ENCODE peak calls at places on chromosomes 16 and 17, in seven cellular contexts. One of them, this sample, is unnamed.

GRCh38 chr16:54177052-54177856 is 109.3 kb downstream of the IRX3 start:
- DNase-seq in coronary artery: no peak
- DNase-seq in PC-3: no peak
- DNase-seq in mammary epithelial cell: no peak
- DNase-seq in cardiac muscle cell: no peak
- DNase-seq in left ventricle myocardium inferior: no peak
- DNase-seq in GM23338: no peak
- DNase-seq in this sample: no peak

GRCh38 chr17:50785942-50786570 is 18.7 kb upstream of the ANKRD40CL start:
- DNase-seq in PC-3: no peak
- DNase-seq in mammary epithelial cell: peak
- DNase-seq in coronary artery: no peak
- DNase-seq in GM23338: no peak
- DNase-seq in left ventricle myocardium inferior: no peak
- DNase-seq in cardiac muscle cell: peak
- DNase-seq in this sample: no peak

GRCh38 chr17:4365628-4366311 is 705 bp downstream of the UBE2G1 start:
- DNase-seq in cardiac muscle cell: peak
- DNase-seq in left ventricle myocardium inferior: peak
- DNase-seq in GM23338: peak
- DNase-seq in coronary artery: no peak
- DNase-seq in mammary epithelial cell: no peak
- DNase-seq in PC-3: no peak
- DNase-seq in this sample: no peak

GRCh38 chr17:82263641-82264040 is 9.9 kb downstream of the CSNK1D start:
- DNase-seq in mammary epithelial cell: no peak
- DNase-seq in coronary artery: no peak
- DNase-seq in left ventricle myocardium inferior: no peak
- DNase-seq in GM23338: no peak
- DNase-seq in cardiac muscle cell: no peak
- DNase-seq in PC-3: no peak
- DNase-seq in this sample: no peak

GRCh38 chr17:75824591-75825518 is 19.3 kb downstream of the UNC13D start:
- DNase-seq in coronary artery: no peak
- DNase-seq in PC-3: no peak
- DNase-seq in cardiac muscle cell: no peak
- DNase-seq in left ventricle myocardium inferior: no peak
- DNase-seq in GM23338: no peak
- DNase-seq in mammary epithelial cell: no peak
- DNase-seq in this sample: no peak

GRCh38 chr17:55663395-55663794 is 59.3 kb downstream of the TMEM100 start:
- DNase-seq in GM23338: no peak
- DNase-seq in PC-3: no peak
- DNase-seq in coronary artery: no peak
- DNase-seq in left ventricle myocardium inferior: no peak
- DNase-seq in cardiac muscle cell: no peak
- DNase-seq in mammary epithelial cell: no peak
- DNase-seq in this sample: no peak

GRCh38 chr17:2872282-2872681 is 76.0 kb downstream of the RAP1GAP2 start:
- DNase-seq in mammary epithelial cell: no peak
- DNase-seq in left ventricle myocardium inferior: no peak
- DNase-seq in PC-3: no peak
- DNase-seq in GM23338: peak
- DNase-seq in cardiac muscle cell: no peak
- DNase-seq in coronary artery: no peak
- DNase-seq in this sample: no peak

GRCh38 chr17:40518401-40519088 is 17.1 kb upstream of the TNS4 start:
- DNase-seq in left ventricle myocardium inferior: no peak
- DNase-seq in mammary epithelial cell: peak
- DNase-seq in GM23338: peak
- DNase-seq in cardiac muscle cell: no peak
- DNase-seq in coronary artery: peak
- DNase-seq in PC-3: peak
- DNase-seq in this sample: no peak

GRCh38 chr17:8964801-8965393 is 610 bp downstream of the PIK3R5 start:
- DNase-seq in GM23338: no peak
- DNase-seq in coronary artery: no peak
- DNase-seq in cardiac muscle cell: no peak
- DNase-seq in left ventricle myocardium inferior: no peak
- DNase-seq in mammary epithelial cell: no peak
- DNase-seq in PC-3: no peak
- DNase-seq in this sample: no peak

GRCh38 chr16:29909398-29909797 is 9.1 kb downstream of the ASPHD1 start:
- DNase-seq in GM23338: no peak
- DNase-seq in mammary epithelial cell: no peak
- DNase-seq in cardiac muscle cell: peak
- DNase-seq in left ventricle myocardium inferior: no peak
- DNase-seq in coronary artery: no peak
- DNase-seq in PC-3: no peak
- DNase-seq in this sample: no peak

GRCh38 chr17:77444653-77445029 is 303.9 kb downstream of the SEC14L1 start:
- DNase-seq in cardiac muscle cell: peak
- DNase-seq in coronary artery: no peak
- DNase-seq in mammary epithelial cell: no peak
- DNase-seq in GM23338: no peak
- DNase-seq in PC-3: no peak
- DNase-seq in left ventricle myocardium inferior: peak
- DNase-seq in this sample: no peak

GRCh38 chr17:46732754-46733398 is 85.6 kb downstream of the WNT3 start:
- DNase-seq in cardiac muscle cell: no peak
- DNase-seq in coronary artery: no peak
- DNase-seq in mammary epithelial cell: no peak
- DNase-seq in GM23338: peak
- DNase-seq in PC-3: no peak
- DNase-seq in left ventricle myocardium inferior: no peak
- DNase-seq in this sample: no peak

GRCh38 chr17:36993227-36993626 is 44.5 kb downstream of the AATF start:
- DNase-seq in GM23338: no peak
- DNase-seq in coronary artery: no peak
- DNase-seq in PC-3: no peak
- DNase-seq in left ventricle myocardium inferior: no peak
- DNase-seq in cardiac muscle cell: no peak
- DNase-seq in mammary epithelial cell: no peak
- DNase-seq in this sample: no peak

GRCh38 chr16:16042076-16042475 is 92.7 kb downstream of the ABCC1 start:
- DNase-seq in PC-3: no peak
- DNase-seq in GM23338: no peak
- DNase-seq in mammary epithelial cell: no peak
- DNase-seq in cardiac muscle cell: peak
- DNase-seq in coronary artery: no peak
- DNase-seq in left ventricle myocardium inferior: peak
- DNase-seq in this sample: peak

GRCh38 chr16:77289331-77289809 is 90.2 kb downstream of the SYCE1L start:
- DNase-seq in PC-3: peak
- DNase-seq in GM23338: no peak
- DNase-seq in mammary epithelial cell: peak
- DNase-seq in left ventricle myocardium inferior: no peak
- DNase-seq in coronary artery: no peak
- DNase-seq in cardiac muscle cell: peak
- DNase-seq in this sample: peak

GRCh38 chr17:78258323-78259229 is 27.1 kb downstream of the TMEM235 start:
- DNase-seq in GM23338: peak
- DNase-seq in PC-3: no peak
- DNase-seq in cardiac muscle cell: peak
- DNase-seq in coronary artery: no peak
- DNase-seq in left ventricle myocardium inferior: peak
- DNase-seq in mammary epithelial cell: no peak
- DNase-seq in this sample: peak

GRCh38 chr17:77214743-77215142 is 74.0 kb downstream of the SEC14L1 start:
- DNase-seq in coronary artery: no peak
- DNase-seq in left ventricle myocardium inferior: no peak
- DNase-seq in cardiac muscle cell: peak
- DNase-seq in PC-3: peak
- DNase-seq in mammary epithelial cell: peak
- DNase-seq in GM23338: peak
- DNase-seq in this sample: peak

GRCh38 chr17:28948873-28949184 is 2.5 kb downstream of the PHF12 start:
- DNase-seq in left ventricle myocardium inferior: no peak
- DNase-seq in cardiac muscle cell: no peak
- DNase-seq in PC-3: no peak
- DNase-seq in mammary epithelial cell: no peak
- DNase-seq in GM23338: peak
- DNase-seq in coronary artery: no peak
- DNase-seq in this sample: peak

DNA sequence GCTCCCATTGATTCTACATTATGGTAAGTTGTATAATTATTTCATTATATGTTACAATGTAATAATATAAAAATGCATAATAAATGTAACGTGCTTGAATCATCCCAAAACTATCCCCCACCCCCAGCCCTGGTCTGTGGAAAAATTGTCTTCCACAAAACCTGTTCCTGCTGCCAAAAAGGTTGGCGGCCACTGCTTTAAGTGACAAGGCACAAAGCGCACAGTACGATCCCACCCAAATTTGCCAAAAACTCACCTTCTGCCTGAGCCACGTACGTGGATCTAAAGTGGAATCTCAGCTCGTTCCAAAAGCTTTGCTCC is 14.5 kb downstream of the CYB561 start:
- DNase-seq in GM23338: no peak
- DNase-seq in left ventricle myocardium inferior: no peak
- DNase-seq in coronary artery: no peak
- DNase-seq in mammary epithelial cell: no peak
- DNase-seq in cardiac muscle cell: no peak
- DNase-seq in PC-3: no peak
- DNase-seq in this sample: no peak
- H3K27ac ChIP-seq in GM23338: no peak
- H3K27ac ChIP-seq in left ventricle myocardium inferior: no peak
- H3K27ac ChIP-seq in coronary artery: no peak
- H3K27ac ChIP-seq in mammary epithelial cell: no peak
- H3K27ac ChIP-seq in cardiac muscle cell: no peak
- H3K27ac ChIP-seq in PC-3: peak
- H3K27ac ChIP-seq in this sample: no peak

DNA sequence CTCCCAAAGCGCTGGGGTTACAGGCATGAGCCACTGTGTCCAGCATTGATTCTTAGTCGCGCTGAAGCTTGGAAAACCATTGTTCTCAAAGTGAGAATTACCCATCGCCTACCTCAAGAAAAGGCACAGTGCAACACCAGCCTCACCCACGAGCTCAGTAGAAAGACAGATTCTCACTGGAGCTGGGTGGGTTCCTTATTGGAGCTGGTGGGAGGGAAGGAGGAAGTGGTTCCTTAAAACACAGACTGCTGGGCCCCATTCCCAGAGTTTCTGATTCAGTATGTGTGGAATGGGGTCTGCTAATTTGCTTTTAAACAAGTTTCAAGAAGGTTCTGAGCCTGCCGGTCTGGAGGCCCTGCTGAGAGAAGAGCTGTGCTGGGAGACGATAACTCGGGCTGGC is 264.7 kb downstream of the ENGASE start:
- DNase-seq in mammary epithelial cell: no peak
- DNase-seq in left ventricle myocardium inferior: no peak
- DNase-seq in cardiac muscle cell: no peak
- DNase-seq in GM23338: no peak
- DNase-seq in coronary artery: no peak
- DNase-seq in PC-3: no peak
- DNase-seq in this sample: no peak
- TF ChIP-seq CTCF in mammary epithelial cell: no peak
- TF ChIP-seq CTCF in left ventricle myocardium inferior: no peak
- TF ChIP-seq CTCF in cardiac muscle cell: no peak
- TF ChIP-seq CTCF in GM23338: no peak
- TF ChIP-seq CTCF in coronary artery: no peak
- TF ChIP-seq CTCF in PC-3: no peak
- TF ChIP-seq CTCF in this sample: no peak

DNA sequence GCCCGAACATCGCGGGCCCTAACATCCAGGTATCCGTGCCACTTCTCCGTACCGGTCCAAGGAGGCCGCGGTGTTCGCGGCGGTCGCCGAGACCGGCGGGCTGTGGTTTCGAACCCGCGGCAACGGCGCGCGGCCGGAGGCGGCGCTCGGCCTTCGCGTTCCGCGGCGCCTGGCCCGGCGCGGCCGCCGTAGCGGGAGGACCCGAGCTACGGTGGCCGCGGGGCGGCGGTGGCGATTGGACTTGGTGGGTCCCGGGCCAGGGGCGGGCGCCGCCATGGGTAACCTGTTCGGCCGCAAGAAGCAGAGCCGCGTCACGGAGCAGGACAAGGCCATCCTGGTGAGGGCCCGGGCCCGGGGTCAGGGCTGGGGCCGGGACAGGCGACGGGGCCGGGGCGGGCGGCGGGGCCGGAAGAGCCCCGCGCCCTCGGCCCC is at the start of gene CHMP6:
- DNase-seq in PC-3: peak
- DNase-seq in cardiac muscle cell: peak
- DNase-seq in left ventricle myocardium inferior: peak
- DNase-seq in mammary epithelial cell: peak
- DNase-seq in coronary artery: peak
- DNase-seq in GM23338: peak
- DNase-seq in this sample: peak
- H3K27ac ChIP-seq in PC-3: no peak
- H3K27ac ChIP-seq in cardiac muscle cell: no peak
- H3K27ac ChIP-seq in left ventricle myocardium inferior: peak
- H3K27ac ChIP-seq in mammary epithelial cell: peak
- H3K27ac ChIP-seq in coronary artery: peak
- H3K27ac ChIP-seq in GM23338: no peak
- H3K27ac ChIP-seq in this sample: peak

GRCh38 chr16:10592611-10593010 is 12.2 kb upstream of the EMP2 start:
- DNase-seq in mammary epithelial cell: no peak
- DNase-seq in coronary artery: no peak
- DNase-seq in GM23338: no peak
- DNase-seq in left ventricle myocardium inferior: no peak
- DNase-seq in PC-3: no peak
- DNase-seq in cardiac muscle cell: no peak
- DNase-seq in this sample: no peak

GRCh38 chr16:10594312-10594950 is 14.0 kb upstream of the EMP2 start:
- DNase-seq in mammary epithelial cell: peak
- DNase-seq in PC-3: peak
- DNase-seq in left ventricle myocardium inferior: no peak
- DNase-seq in coronary artery: no peak
- DNase-seq in GM23338: no peak
- DNase-seq in cardiac muscle cell: no peak
- DNase-seq in this sample: no peak

GRCh38 chr16:10589106-10589505 is 8.7 kb upstream of the EMP2 start:
- DNase-seq in mammary epithelial cell: no peak
- DNase-seq in cardiac muscle cell: no peak
- DNase-seq in GM23338: no peak
- DNase-seq in left ventricle myocardium inferior: no peak
- DNase-seq in coronary artery: no peak
- DNase-seq in PC-3: peak
- DNase-seq in this sample: no peak

GRCh38 chr16:10587622-10588021 is 7.2 kb upstream of the EMP2 start:
- DNase-seq in cardiac muscle cell: no peak
- DNase-seq in mammary epithelial cell: no peak
- DNase-seq in left ventricle myocardium inferior: no peak
- DNase-seq in PC-3: no peak
- DNase-seq in GM23338: no peak
- DNase-seq in coronary artery: no peak
- DNase-seq in this sample: no peak

GRCh38 chr16:10590342-10590741 is 9.9 kb upstream of the EMP2 start:
- DNase-seq in cardiac muscle cell: no peak
- DNase-seq in coronary artery: no peak
- DNase-seq in left ventricle myocardium inferior: no peak
- DNase-seq in mammary epithelial cell: no peak
- DNase-seq in GM23338: no peak
- DNase-seq in PC-3: peak
- DNase-seq in this sample: no peak
- TF ChIP-seq CTCF in cardiac muscle cell: no peak
- TF ChIP-seq CTCF in coronary artery: no peak
- TF ChIP-seq CTCF in left ventricle myocardium inferior: no peak
- TF ChIP-seq CTCF in mammary epithelial cell: no peak
- TF ChIP-seq CTCF in GM23338: no peak
- TF ChIP-seq CTCF in PC-3: no peak
- TF ChIP-seq CTCF in this sample: no peak